ENCODE peak calls at places on chromosomes 7 and 10, in nine cellular contexts. T is heart left ventricle, C is ovary, Z is kidney, Q is natural killer cell, J is A549, V is RWPE1, H is fibroblast of mammary gland, I is nephron progenitor cell. L is an unnamed sample.

GRCh38 chr7:45700556-45700955 is 126.4 kb downstream of the ADCY1 start:
- DNase-seq in Z (no peak), C (no peak), H (no peak), J (no peak), V (no peak), I (no peak), T (no peak), Q (no peak), L (no peak)

GRCh38 chr10:63388421-63389031 is 77.3 kb downstream of the JMJD1C start:
- DNase-seq in C (no peak), J (no peak), I (no peak), Q (no peak), Z (no peak), T (no peak), V (no peak), H (no peak), L (no peak)

GRCh38 chr10:114902151-114902550 is 35.8 kb upstream of the TRUB1 start:
- DNase-seq in T (no peak), H (no peak), Z (no peak), I (no peak), V (no peak), C (no peak), Q (no peak), J (no peak), L (no peak)

GRCh38 chr7:87517136-87517805 is 41.8 kb upstream of the ABCB4 start:
- DNase-seq in I (no peak), Z (no peak), H (peak), Q (no peak), T (no peak), C (no peak), J (no peak), V (no peak), L (no peak)

GRCh38 chr10:49169776-49170175 is 18.4 kb downstream of the TMEM273 start:
- DNase-seq in Q (no peak), Z (no peak), C (no peak), T (no peak), H (no peak), I (no peak), V (no peak), J (no peak), L (no peak)

GRCh38 chr10:43816351-43817321 is 168.0 kb upstream of the ZNF32 start:
- DNase-seq in Q (peak), V (no peak), Z (no peak), H (peak), I (no peak), C (peak), T (peak), J (no peak), L (no peak)

GRCh38 chr10:97648557-97649404 is 8.3 kb downstream of the PI4K2A start:
- DNase-seq in I (no peak), Z (no peak), J (peak), C (no peak), Q (peak), T (no peak), V (peak), H (peak), L (no peak)

GRCh38 chr10:73076361-73077183 is 20.1 kb downstream of the P4HA1 start:
- DNase-seq in J (no peak), V (no peak), C (peak), I (no peak), H (peak), Z (no peak), Q (no peak), T (peak), L (no peak)

GRCh38 chr10:30062090-30062489 is 2.7 kb upstream of the JCAD start:
- DNase-seq in H (peak), T (no peak), C (no peak), I (no peak), Q (no peak), Z (no peak), J (no peak), V (no peak), L (no peak)

GRCh38 chr7:29684787-29685650 is 121.3 kb upstream of the WIPF3 start:
- DNase-seq in C (peak), I (peak), J (peak), Z (peak), V (peak), H (peak), Q (peak), T (peak), L (peak)

GRCh38 chr10:132243646-132244045 is 56.9 kb downstream of the DPYSL4 start:
- DNase-seq in H (no peak), Z (no peak), C (no peak), J (no peak), T (no peak), I (no peak), Q (no peak), V (no peak), L (no peak)

GRCh38 chr10:102435529-102436233 is 3.3 kb upstream of the CUEDC2 start:
- DNase-seq in I (peak), V (no peak), J (no peak), C (peak), T (no peak), Q (no peak), H (no peak), Z (no peak), L (no peak)

GRCh38 chr7:150631084-150631824 is 931 bp downstream of the GIMAP6 start:
- DNase-seq in Z (peak), C (no peak), J (no peak), T (peak), H (no peak), I (no peak), V (no peak), Q (no peak), L (no peak)

GRCh38 chr7:123573371-123573770 is 15.8 kb upstream of the NDUFA5 start:
- DNase-seq in J (no peak), I (no peak), Z (no peak), V (no peak), H (no peak), Q (no peak), T (no peak), C (no peak), L (no peak)

GRCh38 chr7:28957064-28957821 is 887 bp downstream of the TRIL start:
- DNase-seq in V (no peak), I (peak), T (peak), C (peak), H (no peak), Z (peak), Q (no peak), J (no peak), L (no peak)

GRCh38 chr7:36115448-36116321 is 37.4 kb upstream of the EEPD1 start:
- DNase-seq in I (no peak), J (peak), V (peak), T (peak), Q (no peak), C (peak), H (peak), Z (peak), L (no peak)

GRCh38 chr10:129385600-129385999 is 81.4 kb upstream of the MGMT start:
- DNase-seq in J (no peak), Z (no peak), Q (no peak), T (no peak), C (no peak), V (no peak), I (no peak), H (no peak), L (no peak)

GRCh38 chr7:140597425-140597949 is 43.1 kb downstream of the DENND2A start:
- DNase-seq in J (no peak), Q (no peak), Z (no peak), C (peak), I (no peak), V (no peak), H (no peak), T (peak), L (no peak)

GRCh38 chr7:140596751-140597424 is 43.7 kb downstream of the DENND2A start:
- DNase-seq in V (no peak), Q (no peak), Z (no peak), C (peak), H (peak), T (no peak), J (no peak), I (no peak), L (no peak)

GRCh38 chr7:140593583-140593982 is 47.0 kb downstream of the DENND2A start:
- DNase-seq in J (no peak), I (no peak), V (no peak), H (no peak), Z (no peak), Q (no peak), T (no peak), C (no peak), L (no peak)

GRCh38 chr7:140594131-140594691 is 46.4 kb downstream of the DENND2A start:
- DNase-seq in Q (no peak), J (no peak), C (no peak), H (no peak), Z (no peak), T (peak), V (no peak), I (no peak), L (no peak)

DNA sequence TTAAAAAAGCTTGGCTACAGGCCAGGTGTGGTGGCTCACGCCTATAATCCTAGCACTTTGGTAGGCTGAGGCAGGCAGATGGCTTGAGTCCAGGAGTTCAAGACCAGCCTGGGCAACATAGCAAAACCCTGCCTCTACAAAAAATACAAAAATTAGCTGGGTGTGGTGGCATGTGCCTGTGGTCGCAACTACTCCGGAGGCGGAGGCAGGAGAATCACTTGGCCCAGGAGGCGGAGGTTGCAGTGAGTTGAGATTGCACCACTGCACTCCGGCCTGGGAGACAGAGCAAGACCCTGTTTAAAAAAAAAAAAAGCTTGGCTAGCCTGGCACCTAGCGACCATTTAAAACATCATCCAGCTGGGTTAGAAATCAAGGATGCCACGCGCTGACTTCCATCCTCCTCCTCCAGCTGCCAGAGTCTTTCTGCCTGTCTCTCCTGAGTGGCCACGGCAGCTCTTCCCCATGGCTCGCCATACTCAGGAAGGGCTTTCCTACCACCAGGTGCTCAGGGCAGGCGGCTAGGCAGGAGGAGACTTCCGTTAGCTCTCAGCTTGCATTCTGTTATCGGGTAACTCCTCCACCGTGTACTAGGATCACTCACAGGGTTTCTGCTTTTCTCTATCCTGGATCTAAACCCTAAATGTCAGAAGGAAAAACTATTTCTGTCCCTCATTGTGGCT is 45.0 kb downstream of the DENND2A start:
- DNase-seq in Q (no peak), J (no peak), V (no peak), Z (no peak), H (peak), C (peak), I (no peak), T (no peak), L (no peak)
- TF ChIP-seq CTCF in Q (no peak), J (no peak), V (no peak), Z (peak), H (no peak), C (no peak), I (no peak), T (no peak), L (no peak)

DNA sequence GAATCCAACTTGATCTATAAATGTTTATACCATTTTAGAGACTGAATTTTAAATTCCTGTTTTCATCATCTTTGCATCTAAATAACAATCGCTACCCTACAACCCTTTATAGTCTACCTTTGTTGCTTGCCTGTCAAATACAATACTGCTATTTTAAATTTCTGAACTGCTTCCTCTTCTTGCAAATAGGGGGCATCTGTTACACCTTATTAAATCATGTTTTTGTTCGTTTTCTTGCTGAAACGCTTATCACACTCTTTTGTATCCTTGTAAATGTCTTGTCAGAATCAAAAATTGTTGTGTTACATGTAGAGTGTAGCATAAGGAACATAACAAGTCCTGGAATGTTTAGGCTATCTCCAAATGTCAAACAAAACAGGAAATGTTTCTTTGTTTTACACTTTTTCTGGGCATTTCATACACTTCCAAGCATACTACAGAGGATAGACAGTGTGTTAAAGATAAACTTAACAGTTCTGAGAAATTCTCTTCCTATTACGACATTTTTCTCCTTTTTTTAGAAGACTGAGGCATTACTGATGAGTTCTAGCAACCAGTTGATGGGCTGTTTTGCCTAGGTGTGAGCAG is 281.3 kb downstream of the GPR158 start:
- DNase-seq in C (no peak), T (no peak), J (no peak), I (no peak), Z (no peak), V (no peak), Q (no peak), H (no peak), L (no peak)
- TF ChIP-seq CTCF in C (no peak), T (no peak), J (no peak), I (no peak), Z (no peak), V (no peak), Q (no peak), H (no peak), L (no peak)

GRCh38 chr7:41889472-41889871 is 186.6 kb upstream of the INHBA start:
- DNase-seq in H (peak), T (no peak), C (no peak), Q (no peak), V (no peak), J (no peak), Z (no peak), I (no peak), L (no peak)

GRCh38 chr7:41889040-41889439 is 186.2 kb upstream of the INHBA start:
- DNase-seq in Z (no peak), V (no peak), I (no peak), T (no peak), C (no peak), Q (no peak), H (no peak), J (no peak), L (no peak)

GRCh38 chr7:41893656-41894055 is 190.8 kb upstream of the INHBA start:
- DNase-seq in C (no peak), T (no peak), V (no peak), H (no peak), J (no peak), Q (no peak), Z (no peak), I (no peak), L (no peak)

GRCh38 chr7:41890631-41891265 is 187.9 kb upstream of the INHBA start:
- DNase-seq in Q (no peak), J (no peak), Z (no peak), C (no peak), H (peak), V (no peak), I (no peak), T (peak), L (no peak)

GRCh38 chr7:41891967-41892755 is 189.3 kb upstream of the INHBA start:
- DNase-seq in Q (no peak), V (no peak), I (peak), T (no peak), J (no peak), Z (no peak), H (no peak), C (no peak), L (no peak)
- TF ChIP-seq CTCF in Q (no peak), V (no peak), I (peak), T (no peak), J (no peak), Z (no peak), H (no peak), C (no peak), L (peak)

DNA sequence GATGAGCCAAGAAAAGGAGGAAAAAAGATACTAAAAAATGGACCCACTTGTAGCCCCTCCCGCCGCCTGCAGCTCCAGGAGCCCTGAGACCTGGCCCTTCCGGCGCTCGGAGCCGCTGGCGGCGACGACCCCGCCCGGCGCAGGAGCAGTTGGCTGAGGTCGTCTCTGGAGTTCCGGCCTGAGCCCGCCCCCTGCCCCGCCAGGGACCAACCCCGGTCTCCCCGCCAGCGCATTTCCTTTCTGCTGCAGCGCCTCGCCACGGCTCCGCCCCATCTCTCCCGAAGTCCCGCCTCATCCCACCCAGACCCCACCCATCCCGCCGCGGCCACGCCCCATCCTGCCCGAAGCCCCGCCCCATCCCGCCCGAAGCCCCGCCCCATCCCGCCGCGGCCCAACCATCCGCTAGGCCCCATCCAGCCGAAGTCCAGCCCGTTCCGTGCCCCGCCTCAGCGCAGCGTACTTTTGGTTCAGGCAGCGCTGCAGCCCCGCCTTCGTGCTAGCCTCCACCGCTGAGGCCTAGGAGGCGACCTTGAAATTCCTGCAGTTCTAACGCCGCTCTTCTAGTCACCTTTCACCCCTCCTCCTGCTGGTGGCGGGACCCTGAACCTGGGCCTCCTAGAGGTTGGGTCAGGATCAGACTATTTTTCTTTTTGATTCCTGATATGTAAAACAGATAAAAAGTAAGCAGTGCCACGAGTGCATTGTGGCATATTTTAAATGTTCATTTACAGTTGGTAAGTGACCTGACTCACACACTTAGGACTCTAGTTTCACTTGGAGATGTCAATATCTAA is at the start of gene STN1:
- DNase-seq in V (peak), Z (peak), I (peak), H (peak), J (peak), C (peak), T (peak), Q (peak), L (peak)
- TF ChIP-seq CTCF in V (no peak), Z (no peak), I (peak), H (no peak), J (no peak), C (peak), T (no peak), Q (no peak), L (peak)